ENCODE peak calls at places on chromosomes 6 and 20, in nine cellular contexts. One of them, this sample, is unnamed.

GRCh38 chr20:29497261-29497671 is 1760.2 kb upstream of the DEFB115 start:
- DNase-seq in ovary: peak; percentile 19
- DNase-seq in mesothelial cell of epicardium: no peak
- DNase-seq in A549: no peak
- DNase-seq in AG04449: no peak
- DNase-seq in GM10248: peak; percentile 26
- DNase-seq in tibial artery: peak; percentile 62
- DNase-seq in lung: no peak
- DNase-seq in uterus: no peak
- DNase-seq in this sample: no peak

GRCh38 chr20:44887466-44887865 is 2.0 kb downstream of the YWHAB start:
- DNase-seq in ovary: no peak
- DNase-seq in mesothelial cell of epicardium: no peak
- DNase-seq in A549: no peak
- DNase-seq in AG04449: no peak
- DNase-seq in GM10248: no peak
- DNase-seq in tibial artery: no peak
- DNase-seq in lung: no peak
- DNase-seq in uterus: no peak
- DNase-seq in this sample: no peak

GRCh38 chr20:1474817-1475603 is 8.4 kb upstream of the NSFL1C start:
- DNase-seq in ovary: no peak
- DNase-seq in mesothelial cell of epicardium: no peak
- DNase-seq in A549: peak; percentile 38
- DNase-seq in AG04449: no peak
- DNase-seq in GM10248: no peak
- DNase-seq in tibial artery: no peak
- DNase-seq in lung: no peak
- DNase-seq in uterus: no peak
- DNase-seq in this sample: no peak

GRCh38 chr20:46123482-46124245 is 5.5 kb downstream of the CD40 start:
- DNase-seq in ovary: no peak
- DNase-seq in mesothelial cell of epicardium: no peak
- DNase-seq in A549: no peak
- DNase-seq in AG04449: no peak
- DNase-seq in GM10248: no peak
- DNase-seq in tibial artery: peak; percentile 9
- DNase-seq in lung: no peak
- DNase-seq in uterus: no peak
- DNase-seq in this sample: no peak

GRCh38 chr20:52150440-52151258 is 40.9 kb downstream of the ZFP64 start:
- DNase-seq in ovary: no peak
- DNase-seq in mesothelial cell of epicardium: no peak
- DNase-seq in A549: peak; percentile 56
- DNase-seq in AG04449: no peak
- DNase-seq in GM10248: peak; percentile 65
- DNase-seq in tibial artery: no peak
- DNase-seq in lung: no peak
- DNase-seq in uterus: no peak
- DNase-seq in this sample: peak; percentile 23

GRCh38 chr6:108837236-108837971 is 10.8 kb upstream of the ARMC2 start:
- DNase-seq in ovary: no peak
- DNase-seq in mesothelial cell of epicardium: no peak
- DNase-seq in A549: no peak
- DNase-seq in AG04449: no peak
- DNase-seq in GM10248: no peak
- DNase-seq in tibial artery: no peak
- DNase-seq in lung: no peak
- DNase-seq in uterus: no peak
- DNase-seq in this sample: no peak

GRCh38 chr6:43033874-43034273 is 12.5 kb downstream of the RRP36 start:
- DNase-seq in ovary: no peak
- DNase-seq in mesothelial cell of epicardium: no peak
- DNase-seq in A549: no peak
- DNase-seq in AG04449: no peak
- DNase-seq in GM10248: no peak
- DNase-seq in tibial artery: no peak
- DNase-seq in lung: no peak
- DNase-seq in uterus: no peak
- DNase-seq in this sample: no peak

GRCh38 chr20:1185781-1186334 is 1.1 kb upstream of the TMEM74B start:
- DNase-seq in ovary: no peak
- DNase-seq in mesothelial cell of epicardium: no peak
- DNase-seq in A549: peak; percentile 78
- DNase-seq in AG04449: no peak
- DNase-seq in GM10248: peak; percentile 81
- DNase-seq in tibial artery: no peak
- DNase-seq in lung: no peak
- DNase-seq in uterus: no peak
- DNase-seq in this sample: peak; percentile 62

GRCh38 chr20:63033635-63034510 is 27.1 kb upstream of the BHLHE23 start:
- DNase-seq in ovary: no peak
- DNase-seq in mesothelial cell of epicardium: peak; percentile 8
- DNase-seq in A549: no peak
- DNase-seq in AG04449: no peak
- DNase-seq in GM10248: no peak
- DNase-seq in tibial artery: peak; percentile 50
- DNase-seq in lung: no peak
- DNase-seq in uterus: no peak
- DNase-seq in this sample: no peak

GRCh38 chr6:167153523-167153959 is 4.2 kb downstream of the GPR31 start:
- DNase-seq in ovary: no peak
- DNase-seq in mesothelial cell of epicardium: no peak
- DNase-seq in A549: no peak
- DNase-seq in AG04449: no peak
- DNase-seq in GM10248: peak; percentile 75
- DNase-seq in tibial artery: no peak
- DNase-seq in lung: no peak
- DNase-seq in uterus: no peak
- DNase-seq in this sample: no peak

GRCh38 chr20:59583428-59584277 is 20.7 kb upstream of the PHACTR3 start:
- DNase-seq in ovary: peak; percentile 91
- DNase-seq in mesothelial cell of epicardium: no peak
- DNase-seq in A549: no peak
- DNase-seq in AG04449: no peak
- DNase-seq in GM10248: no peak
- DNase-seq in tibial artery: no peak
- DNase-seq in lung: no peak
- DNase-seq in uterus: no peak
- DNase-seq in this sample: no peak

GRCh38 chr6:49202923-49203322 is 260.1 kb downstream of the MMUT start:
- DNase-seq in ovary: no peak
- DNase-seq in mesothelial cell of epicardium: no peak
- DNase-seq in A549: no peak
- DNase-seq in AG04449: no peak
- DNase-seq in GM10248: no peak
- DNase-seq in tibial artery: no peak
- DNase-seq in lung: no peak
- DNase-seq in uterus: no peak
- DNase-seq in this sample: no peak

GRCh38 chr6:91575032-91575431 is 988.2 kb upstream of the MAP3K7 start:
- DNase-seq in ovary: no peak
- DNase-seq in mesothelial cell of epicardium: no peak
- DNase-seq in A549: no peak
- DNase-seq in AG04449: no peak
- DNase-seq in GM10248: no peak
- DNase-seq in tibial artery: no peak
- DNase-seq in lung: no peak
- DNase-seq in uterus: no peak
- DNase-seq in this sample: no peak

GRCh38 chr6:85468326-85468725 is 18.4 kb downstream of the NT5E start:
- DNase-seq in ovary: no peak
- DNase-seq in mesothelial cell of epicardium: no peak
- DNase-seq in A549: no peak
- DNase-seq in AG04449: no peak
- DNase-seq in GM10248: no peak
- DNase-seq in tibial artery: no peak
- DNase-seq in lung: no peak
- DNase-seq in uterus: no peak
- DNase-seq in this sample: no peak

GRCh38 chr20:52637201-52637600 is 335.0 kb upstream of the TSHZ2 start:
- DNase-seq in ovary: no peak
- DNase-seq in mesothelial cell of epicardium: no peak
- DNase-seq in A549: no peak
- DNase-seq in AG04449: no peak
- DNase-seq in GM10248: no peak
- DNase-seq in tibial artery: no peak
- DNase-seq in lung: no peak
- DNase-seq in uterus: no peak
- DNase-seq in this sample: no peak

GRCh38 chr6:39731565-39731964 is 6.4 kb upstream of the KIF6 start:
- DNase-seq in ovary: no peak
- DNase-seq in mesothelial cell of epicardium: no peak
- DNase-seq in A549: no peak
- DNase-seq in AG04449: no peak
- DNase-seq in GM10248: no peak
- DNase-seq in tibial artery: no peak
- DNase-seq in lung: no peak
- DNase-seq in uterus: no peak
- DNase-seq in this sample: no peak

GRCh38 chr6:12381587-12381986 is 91.4 kb downstream of the EDN1 start:
- DNase-seq in ovary: no peak
- DNase-seq in mesothelial cell of epicardium: no peak
- DNase-seq in A549: no peak
- DNase-seq in AG04449: no peak
- DNase-seq in GM10248: no peak
- DNase-seq in tibial artery: no peak
- DNase-seq in lung: no peak
- DNase-seq in uterus: no peak
- DNase-seq in this sample: no peak

GRCh38 chr20:35005463-35005961 is 49.8 kb downstream of the MYH7B start:
- DNase-seq in ovary: peak; percentile 13
- DNase-seq in mesothelial cell of epicardium: no peak
- DNase-seq in A549: no peak
- DNase-seq in AG04449: no peak
- DNase-seq in GM10248: no peak
- DNase-seq in tibial artery: peak; percentile 42
- DNase-seq in lung: no peak
- DNase-seq in uterus: peak; percentile 9
- DNase-seq in this sample: no peak

GRCh38 chr6:30044630-30045029 is 16.4 kb upstream of the POLR1H start:
- DNase-seq in ovary: no peak
- DNase-seq in mesothelial cell of epicardium: no peak
- DNase-seq in A549: no peak
- DNase-seq in AG04449: peak; percentile 40
- DNase-seq in GM10248: no peak
- DNase-seq in tibial artery: no peak
- DNase-seq in lung: no peak
- DNase-seq in uterus: no peak
- DNase-seq in this sample: no peak

GRCh38 chr6:129605962-129606361 is 104.0 kb downstream of the ARHGAP18 start:
- DNase-seq in ovary: no peak
- DNase-seq in mesothelial cell of epicardium: no peak
- DNase-seq in A549: no peak
- DNase-seq in AG04449: no peak
- DNase-seq in GM10248: no peak
- DNase-seq in tibial artery: no peak
- DNase-seq in lung: no peak
- DNase-seq in uterus: no peak
- DNase-seq in this sample: no peak

GRCh38 chr6:73704260-73704659 is 8.3 kb downstream of the CD109 start:
- DNase-seq in ovary: no peak
- DNase-seq in mesothelial cell of epicardium: no peak
- DNase-seq in A549: peak; percentile 83
- DNase-seq in AG04449: peak; percentile 94
- DNase-seq in GM10248: no peak
- DNase-seq in tibial artery: no peak
- DNase-seq in lung: no peak
- DNase-seq in uterus: no peak
- DNase-seq in this sample: no peak

GRCh38 chr20:37902504-37903313 is at the start of gene VSTM2L:
- DNase-seq in ovary: no peak
- DNase-seq in mesothelial cell of epicardium: no peak
- DNase-seq in A549: peak; percentile 82
- DNase-seq in AG04449: no peak
- DNase-seq in GM10248: peak; percentile 45
- DNase-seq in tibial artery: no peak
- DNase-seq in lung: peak; percentile 53
- DNase-seq in uterus: no peak
- DNase-seq in this sample: peak; percentile 39
- TF ChIP-seq CTCF in ovary: no peak
- TF ChIP-seq CTCF in mesothelial cell of epicardium: no peak
- TF ChIP-seq CTCF in A549: no peak
- TF ChIP-seq CTCF in AG04449: no peak
- TF ChIP-seq CTCF in GM10248: no peak
- TF ChIP-seq CTCF in tibial artery: no peak
- TF ChIP-seq CTCF in lung: no peak
- TF ChIP-seq CTCF in uterus: no peak
- TF ChIP-seq CTCF in this sample: peak; percentile 2

GRCh38 chr6:157461000-157461915 is 80.3 kb downstream of the ZDHHC14 start:
- DNase-seq in ovary: no peak
- DNase-seq in mesothelial cell of epicardium: no peak
- DNase-seq in A549: no peak
- DNase-seq in AG04449: peak; percentile 52
- DNase-seq in GM10248: peak; percentile 80
- DNase-seq in tibial artery: no peak
- DNase-seq in lung: no peak
- DNase-seq in uterus: no peak
- DNase-seq in this sample: no peak
- TF ChIP-seq CTCF in ovary: no peak
- TF ChIP-seq CTCF in mesothelial cell of epicardium: no peak
- TF ChIP-seq CTCF in A549: no peak
- TF ChIP-seq CTCF in AG04449: no peak
- TF ChIP-seq CTCF in GM10248: peak; percentile 13
- TF ChIP-seq CTCF in tibial artery: no peak
- TF ChIP-seq CTCF in lung: no peak
- TF ChIP-seq CTCF in uterus: no peak
- TF ChIP-seq CTCF in this sample: peak; percentile 21

DNA sequence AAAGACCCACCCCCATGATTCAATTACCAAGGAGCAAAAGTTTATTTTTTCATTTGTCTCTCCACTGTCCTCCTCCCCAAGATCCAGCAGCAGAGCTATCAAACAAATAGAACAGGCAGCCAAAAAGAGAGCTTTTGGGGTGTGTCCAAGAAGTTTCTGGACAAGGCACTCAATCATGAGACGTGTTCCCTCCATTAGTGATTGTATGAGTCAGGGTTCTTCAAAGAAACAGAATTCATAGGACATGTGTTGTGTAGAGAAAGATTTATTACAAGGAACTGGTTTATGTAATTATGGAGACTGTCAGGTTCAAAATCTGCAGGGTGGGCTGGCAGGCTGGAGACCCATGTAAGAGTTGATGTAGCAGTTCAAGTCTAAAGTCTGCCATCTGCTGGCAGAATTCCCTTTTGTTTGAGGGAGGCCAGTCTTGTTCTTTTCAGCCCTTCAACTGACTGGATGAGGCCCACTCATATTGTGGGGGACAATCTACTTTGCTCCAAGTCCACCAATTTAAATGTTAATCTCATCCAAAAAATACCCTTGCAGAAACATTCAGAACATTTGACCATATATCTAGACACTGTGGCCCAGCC is 248.1 kb upstream of the OPRM1 start:
- DNase-seq in ovary: no peak
- DNase-seq in mesothelial cell of epicardium: no peak
- DNase-seq in A549: peak; percentile 10
- DNase-seq in AG04449: no peak
- DNase-seq in GM10248: no peak
- DNase-seq in tibial artery: no peak
- DNase-seq in lung: no peak
- DNase-seq in uterus: no peak
- DNase-seq in this sample: peak; percentile 18
- TF ChIP-seq CTCF in ovary: no peak
- TF ChIP-seq CTCF in mesothelial cell of epicardium: no peak
- TF ChIP-seq CTCF in A549: peak; percentile 6
- TF ChIP-seq CTCF in AG04449: no peak
- TF ChIP-seq CTCF in GM10248: no peak
- TF ChIP-seq CTCF in tibial artery: no peak
- TF ChIP-seq CTCF in lung: no peak
- TF ChIP-seq CTCF in uterus: no peak
- TF ChIP-seq CTCF in this sample: peak; percentile 43

GRCh38 chr6:41258196-41258493 is 28.3 kb downstream of the TREM1 start:
- DNase-seq in ovary: no peak
- DNase-seq in mesothelial cell of epicardium: no peak
- DNase-seq in A549: no peak
- DNase-seq in AG04449: no peak
- DNase-seq in GM10248: no peak
- DNase-seq in tibial artery: no peak
- DNase-seq in lung: no peak
- DNase-seq in uterus: no peak
- DNase-seq in this sample: no peak
- TF ChIP-seq CTCF in ovary: no peak
- TF ChIP-seq CTCF in mesothelial cell of epicardium: no peak
- TF ChIP-seq CTCF in A549: no peak
- TF ChIP-seq CTCF in AG04449: no peak
- TF ChIP-seq CTCF in GM10248: no peak
- TF ChIP-seq CTCF in tibial artery: no peak
- TF ChIP-seq CTCF in lung: no peak
- TF ChIP-seq CTCF in uterus: no peak
- TF ChIP-seq CTCF in this sample: no peak